ENCODE peak calls at places on chromosomes 5 and 9, in four cellular contexts. E is tibial nerve, Z is colonic mucosa, F is SJSA1. H is an unnamed sample. For H3K36me3 and H3K4me1, the result is how much of the 10 kb centered on the place peaks cover.

GRCh38 chr9:137029058-137029922 is 1.3 kb upstream of the ABCA2 start:
- DNase-seq in E (peak), Z (peak), F (peak), H (peak)

GRCh38 chr5:173814053-173814452 is 74.1 kb upstream of the CPEB4 start:
- DNase-seq in E (no peak), F (no peak), Z (no peak), H (no peak)

GRCh38 chr9:3906437-3907213 is 380.8 kb upstream of the RFX3 start:
- DNase-seq in E (no peak), Z (no peak), F (peak), H (no peak)

GRCh38 chr5:74136276-74136675 is 504.3 kb downstream of the ENC1 start:
- DNase-seq in F (no peak), E (no peak), Z (no peak), H (no peak)

GRCh38 chr5:132704875-132705274 is 31.1 kb downstream of the IL4 start:
- DNase-seq in E (no peak), F (peak), Z (no peak), H (no peak)

GRCh38 chr5:136811551-136811950 is 446.2 kb upstream of the TRPC7 start:
- DNase-seq in E (no peak), Z (no peak), F (peak), H (peak)

GRCh38 chr5:158466196-158466595 is 607.3 kb upstream of the CLINT1 start:
- DNase-seq in E (no peak), Z (no peak), F (no peak), H (no peak)

GRCh38 chr5:61055434-61056006 is 106.7 kb downstream of the SMIM15 start:
- DNase-seq in E (no peak), F (peak), Z (no peak), H (no peak)

GRCh38 chr9:99457406-99457805 is 235.3 kb downstream of the SEC61B start:
- DNase-seq in E (no peak), F (no peak), Z (no peak), H (no peak)

GRCh38 chr5:777756-778161 is 6.8 kb downstream of the ZDHHC11B start:
- DNase-seq in F (no peak), E (no peak), Z (no peak), H (peak)

GRCh38 chr5:43316421-43316820 is 3.2 kb upstream of the HMGCS1 start:
- DNase-seq in F (no peak), Z (no peak), E (no peak), H (no peak)

GRCh38 chr9:2291980-2292704 is 277.0 kb downstream of the SMARCA2 start:
- DNase-seq in F (no peak), Z (peak), E (no peak), H (peak)

GRCh38 chr9:29751220-29751619 is 2177.9 kb upstream of the C9orf72 start:
- DNase-seq in Z (no peak), F (no peak), E (no peak), H (no peak)

GRCh38 chr5:30279237-30279636 is 914.2 kb upstream of the CDH6 start:
- DNase-seq in Z (no peak), F (peak), E (no peak), H (no peak)

GRCh38 chr9:13252852-13253251 is 26.6 kb downstream of the MPDZ start:
- DNase-seq in Z (no peak), F (no peak), E (no peak), H (no peak)

GRCh38 chr5:150434502-150434901 is 15.0 kb downstream of the RPS14 start:
- DNase-seq in Z (no peak), F (peak), E (no peak), H (no peak)

GRCh38 chr9:130629443-130630090 is 34.8 kb upstream of the PRDM12 start:
- DNase-seq in F (no peak), Z (no peak), E (no peak), H (no peak)
- H3K36me3 ChIP-seq in F (half or more), Z (under half), E (under half), H (under half)

DNA sequence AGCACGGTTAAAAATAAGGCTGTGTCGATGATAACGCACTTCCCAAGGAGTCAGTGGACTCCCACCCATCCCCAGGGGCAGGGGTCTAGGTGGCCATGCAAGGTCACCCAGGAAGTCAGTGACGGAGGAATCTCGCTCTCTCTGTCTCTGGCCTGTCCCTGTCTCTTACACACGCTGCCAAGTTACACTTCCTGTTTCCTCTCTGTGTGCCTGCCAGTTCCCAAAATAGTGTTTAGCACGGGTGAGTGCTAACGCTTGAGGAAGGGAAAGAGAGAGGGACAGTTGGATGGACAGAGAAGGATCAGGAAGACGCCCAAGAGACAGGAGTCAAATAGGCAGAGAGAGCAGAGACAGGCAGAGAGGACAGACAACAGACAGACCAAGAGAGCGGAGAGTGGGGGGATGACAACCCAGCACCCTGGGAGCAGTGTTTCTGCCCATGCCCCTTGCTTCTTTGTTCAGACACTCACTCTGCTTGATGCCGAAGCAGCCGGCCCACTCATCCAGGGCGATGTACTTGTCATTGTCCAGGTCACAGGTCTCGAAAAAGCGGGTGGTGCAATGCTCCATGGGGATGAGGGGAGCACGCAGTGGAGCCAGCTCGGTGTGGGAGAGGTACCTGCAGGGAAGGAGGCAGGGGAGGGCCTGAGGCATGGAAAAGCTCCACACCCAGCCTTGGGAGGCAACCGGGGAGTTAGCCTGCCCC is 22.9 kb downstream of the SPARC start:
- DNase-seq in E (peak), F (no peak), Z (no peak), H (peak)
- H3K4me1 ChIP-seq in E (under half), F (half or more), Z (under half), H (under half)

GRCh38 chr5:112892776-112893175 is 29.3 kb downstream of the REEP5 start:
- DNase-seq in Z (no peak), F (no peak), E (no peak), H (no peak)

GRCh38 chr5:112885001-112885400 is 23.9 kb downstream of the SRP19 start:
- DNase-seq in E (no peak), Z (no peak), F (no peak), H (no peak)

GRCh38 chr5:112883192-112883591 is 22.1 kb downstream of the SRP19 start:
- DNase-seq in E (no peak), F (no peak), Z (no peak), H (no peak)

GRCh38 chr5:112886975-112887374 is 25.9 kb downstream of the SRP19 start:
- DNase-seq in Z (no peak), E (no peak), F (no peak), H (no peak)
- H3K36me3 ChIP-seq in Z (under half), E (under half), F (half or more), H (half or more)

GRCh38 chr9:89468271-89468960 is 29.5 kb downstream of the SEMA4D start:
- DNase-seq in Z (no peak), F (no peak), E (no peak), H (no peak)
- H3K4me1 ChIP-seq in Z (under half), F (under half), E (under half), H (under half)

DNA sequence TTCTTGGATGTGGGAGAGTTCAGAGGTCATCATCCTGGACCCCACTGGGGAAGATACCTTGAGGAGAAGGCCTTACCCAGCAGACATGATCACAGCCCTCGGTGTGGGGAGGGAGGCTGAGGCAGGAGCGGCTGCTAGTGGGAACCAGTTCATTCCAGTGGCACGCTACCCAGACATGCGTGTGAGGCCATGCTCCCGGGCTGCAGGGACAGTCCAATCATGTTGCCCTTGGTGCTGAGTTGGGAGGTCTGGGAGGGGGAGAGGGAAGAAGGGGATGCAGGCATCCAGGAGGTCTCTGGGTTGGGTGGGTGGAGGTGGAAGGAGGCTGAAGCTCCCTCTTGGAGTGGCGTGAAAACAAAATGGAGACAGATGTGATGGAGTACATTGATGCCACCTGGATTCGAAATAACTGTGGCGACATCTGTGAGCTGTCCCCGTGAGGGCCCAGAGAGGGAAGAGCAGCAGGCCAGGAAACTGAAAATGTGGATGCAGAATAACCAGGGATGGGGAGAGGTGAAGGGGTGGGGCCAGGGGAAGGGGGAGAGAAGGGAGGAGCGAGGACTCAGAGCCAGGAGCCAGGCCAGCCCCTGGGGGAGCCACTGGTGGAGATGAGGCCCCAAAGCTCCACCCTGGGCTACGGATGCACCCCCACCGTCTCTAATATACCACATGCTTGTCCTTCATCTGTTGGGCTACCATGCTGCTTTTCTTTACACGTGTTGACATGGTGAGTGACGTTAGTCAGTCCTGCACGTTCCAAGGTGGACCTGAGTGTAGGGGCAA is 16.2 kb downstream of the NDUFS6 start:
- DNase-seq in E (no peak), Z (no peak), F (no peak), H (no peak)
- H3K36me3 ChIP-seq in E (under half), Z (under half), F (half or more), H (under half)

DNA sequence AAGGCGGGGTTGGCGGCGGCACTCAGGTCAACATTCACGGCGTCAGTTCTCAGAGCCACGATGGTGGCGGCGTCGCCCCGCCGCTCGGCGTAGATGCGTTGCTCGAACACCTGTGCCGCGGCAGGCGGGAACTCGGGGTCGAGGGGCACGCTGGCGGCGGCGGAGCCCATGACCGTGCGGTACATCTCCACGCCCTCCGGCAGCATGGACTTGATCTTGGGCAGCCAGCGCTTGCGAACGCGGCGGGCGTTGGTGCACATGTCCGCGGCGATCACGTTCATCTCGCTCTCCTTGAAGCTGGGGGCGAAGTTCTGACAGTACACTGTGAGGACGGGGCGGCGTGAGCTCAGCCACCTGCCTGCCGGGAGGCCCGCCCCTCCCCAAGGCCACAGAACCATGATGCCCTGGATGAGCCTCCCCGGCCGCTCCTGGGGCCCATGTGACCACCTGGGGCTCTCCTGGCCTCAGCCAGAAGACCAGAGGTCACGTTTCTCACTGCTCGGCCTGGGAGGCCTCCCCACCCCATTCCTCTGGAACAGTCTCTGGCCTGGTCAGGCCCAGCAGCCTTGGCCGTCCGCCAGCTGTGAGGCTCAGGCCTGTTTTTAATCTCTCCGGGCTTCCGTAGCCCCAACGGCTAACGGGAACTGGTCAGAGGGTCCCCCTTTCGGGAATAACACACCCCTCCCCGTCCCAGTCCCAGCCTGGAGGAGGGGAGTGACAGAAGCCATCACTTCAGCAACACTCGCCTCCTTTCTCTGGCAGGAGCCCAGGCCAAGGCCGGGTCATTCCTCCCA is 50.7 kb upstream of the UBAC1 start:
- DNase-seq in E (peak), F (no peak), Z (peak), H (peak)
- H3K4me1 ChIP-seq in E (under half), F (under half), Z (under half), H (under half)

GRCh38 chr5:14463629-14464028 is 118.0 kb upstream of the OTULINL start:
- DNase-seq in F (no peak), E (no peak), Z (peak), H (no peak)
- H3K36me3 ChIP-seq in F (half or more), E (under half), Z (under half), H (under half)

DNA sequence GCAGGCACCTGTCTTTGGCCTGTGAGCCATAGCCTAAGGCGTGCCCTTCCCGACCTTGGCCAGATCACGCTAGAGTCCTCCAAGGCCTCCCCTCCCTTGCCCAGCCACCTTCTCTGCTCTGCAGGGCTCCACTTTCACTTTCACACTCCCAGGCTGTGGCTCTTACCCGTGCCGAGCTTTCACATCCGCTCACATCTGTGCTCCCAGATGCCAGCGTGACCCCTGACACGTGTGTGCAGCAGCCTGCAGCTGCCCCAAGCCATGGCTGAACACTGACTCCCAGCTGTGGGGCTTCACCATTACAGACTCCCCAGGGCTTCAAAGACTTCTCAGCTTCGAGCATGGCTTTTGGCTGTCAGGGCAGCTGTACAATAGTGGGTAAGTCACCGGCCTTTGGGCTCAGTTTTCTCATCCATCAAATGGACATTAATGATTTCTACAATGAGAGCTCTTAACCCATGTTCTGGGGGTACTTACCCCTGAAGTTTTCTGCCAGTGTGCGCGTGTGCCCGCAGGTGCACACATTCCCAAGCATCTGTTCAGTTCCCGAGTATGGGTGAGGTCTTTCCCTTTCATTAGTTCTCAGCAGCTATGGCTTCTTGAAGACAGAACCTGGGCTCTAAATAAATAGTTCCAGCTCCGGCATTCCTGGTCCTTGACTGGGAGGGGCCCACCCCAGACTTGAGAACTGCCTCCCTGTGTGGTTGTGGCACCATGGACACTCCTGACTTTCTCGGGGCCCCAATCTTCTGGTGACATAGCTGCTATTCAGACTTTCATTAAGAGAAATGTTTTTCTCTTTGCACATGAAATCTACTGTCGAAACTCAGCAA is 118.6 kb downstream of the RGS3 start:
- DNase-seq in Z (peak), E (peak), F (no peak), H (peak)
- H3K4me1 ChIP-seq in Z (under half), E (under half), F (half or more), H (under half)

GRCh38 chr9:89579741-89580395 is 24.9 kb upstream of the GADD45G start:
- DNase-seq in Z (no peak), F (no peak), E (no peak), H (no peak)
- H3K36me3 ChIP-seq in Z (under half), F (under half), E (under half), H (under half)

DNA sequence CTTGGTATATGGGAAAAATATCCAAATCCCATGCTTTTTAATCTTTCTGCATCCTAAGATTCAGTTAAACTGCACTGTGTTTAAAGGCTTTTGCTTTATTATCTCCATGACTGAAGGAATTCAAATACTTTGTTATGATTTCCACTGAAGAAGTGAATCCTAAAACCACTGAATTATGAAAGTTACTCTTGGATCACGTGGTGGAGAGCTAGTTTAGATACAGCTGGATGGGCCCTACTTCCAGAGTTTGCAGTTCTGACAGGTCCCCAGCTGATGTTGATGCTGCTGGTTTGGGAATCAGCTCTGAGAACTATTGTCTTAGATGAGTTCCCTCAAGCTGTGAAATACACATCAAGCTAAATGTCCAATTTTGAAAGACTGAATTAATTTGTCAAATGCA is 5.0 kb downstream of the DAB2 start:
- DNase-seq in F (no peak), Z (no peak), E (no peak), H (no peak)
- H3K4me1 ChIP-seq in F (half or more), Z (under half), E (under half), H (under half)

H was measured in psoas muscle.